ENCODE peak calls at places on chromosome 2, in six cellular contexts. G is IMR-90, B is breast epithelium, F is CMK, V is lung microvascular endothelial cell, P is left ventricle myocardium superior. R is an unnamed sample.

GRCh38 chr2:181770145-181770544 is 89.8 kb upstream of the NEUROD1 start:
- DNase-seq in G (no peak), B (no peak), F (no peak), V (no peak), P (no peak), R (no peak)

GRCh38 chr2:59774821-59775463 is 778.5 kb downstream of the BCL11A start:
- DNase-seq in G (no peak), B (no peak), F (no peak), V (no peak), P (no peak), R (no peak)

GRCh38 chr2:224220581-224221255 is 181.2 kb downstream of the FAM124B start:
- DNase-seq in G (peak; percentile 55), B (no peak), F (no peak), V (peak; percentile 47), P (no peak), R (peak; percentile 65)

GRCh38 chr2:39419282-39420223 is 17.5 kb downstream of the MAP4K3 start:
- DNase-seq in G (peak; percentile 80), B (no peak), F (no peak), V (no peak), P (no peak), R (no peak)

GRCh38 chr2:118089015-118089800 is 937 bp downstream of the INSIG2 start:
- DNase-seq in G (peak; percentile 58), B (no peak), F (no peak), V (peak; percentile 73), P (no peak), R (peak; percentile 55)

GRCh38 chr2:120434487-120434886 is 88.6 kb downstream of the INHBB start:
- DNase-seq in G (no peak), B (no peak), F (no peak), V (no peak), P (no peak), R (no peak)

GRCh38 chr2:120885311-120885710 is 149.6 kb downstream of the GLI2 start:
- DNase-seq in G (no peak), B (no peak), F (no peak), V (no peak), P (no peak), R (no peak)

GRCh38 chr2:219506802-219507554 is 7.3 kb upstream of the ASIC4 start:
- DNase-seq in G (no peak), B (no peak), F (no peak), V (no peak), P (no peak), R (no peak)